ENCODE peak calls at places on chromosome 1, in seven cellular contexts. One of them, this sample, is unnamed.

GRCh38 chr1:203911806-203912205 is 50.4 kb downstream of the SNRPE start:
- DNase-seq in T-helper 9 cell: no peak
- DNase-seq in IMR-90: no peak
- DNase-seq in cardiac fibroblast: no peak
- DNase-seq in nephron progenitor cell: no peak
- DNase-seq in HFF-Myc: no peak
- DNase-seq in ecto neural progenitor cell: no peak
- DNase-seq in this sample: no peak

GRCh38 chr1:158246650-158247049 is 7.6 kb upstream of the CD1A start:
- DNase-seq in nephron progenitor cell: no peak
- DNase-seq in ecto neural progenitor cell: no peak
- DNase-seq in T-helper 9 cell: no peak
- DNase-seq in IMR-90: no peak
- DNase-seq in HFF-Myc: no peak
- DNase-seq in cardiac fibroblast: peak
- DNase-seq in this sample: no peak

GRCh38 chr1:27000817-27001460 is 7.4 kb downstream of the TRNP1 start:
- DNase-seq in ecto neural progenitor cell: no peak
- DNase-seq in T-helper 9 cell: no peak
- DNase-seq in cardiac fibroblast: peak
- DNase-seq in nephron progenitor cell: no peak
- DNase-seq in IMR-90: peak
- DNase-seq in HFF-Myc: no peak
- DNase-seq in this sample: no peak

GRCh38 chr1:194477908-194478307 is 1291.5 kb upstream of the B3GALT2 start:
- DNase-seq in HFF-Myc: no peak
- DNase-seq in T-helper 9 cell: no peak
- DNase-seq in IMR-90: no peak
- DNase-seq in nephron progenitor cell: no peak
- DNase-seq in cardiac fibroblast: no peak
- DNase-seq in ecto neural progenitor cell: no peak
- DNase-seq in this sample: no peak

GRCh38 chr1:3630914-3631313 is 6.1 kb downstream of the TPRG1L start:
- DNase-seq in cardiac fibroblast: no peak
- DNase-seq in HFF-Myc: no peak
- DNase-seq in ecto neural progenitor cell: no peak
- DNase-seq in T-helper 9 cell: no peak
- DNase-seq in nephron progenitor cell: no peak
- DNase-seq in IMR-90: no peak
- DNase-seq in this sample: no peak

GRCh38 chr1:231603598-231604275 is 22.9 kb upstream of the DISC1 start:
- DNase-seq in ecto neural progenitor cell: no peak
- DNase-seq in nephron progenitor cell: peak
- DNase-seq in T-helper 9 cell: no peak
- DNase-seq in HFF-Myc: no peak
- DNase-seq in IMR-90: peak
- DNase-seq in cardiac fibroblast: peak
- DNase-seq in this sample: no peak

GRCh38 chr1:48831579-48831978 is 54.9 kb upstream of the BEND5 start:
- DNase-seq in nephron progenitor cell: no peak
- DNase-seq in cardiac fibroblast: no peak
- DNase-seq in HFF-Myc: no peak
- DNase-seq in IMR-90: no peak
- DNase-seq in T-helper 9 cell: no peak
- DNase-seq in ecto neural progenitor cell: no peak
- DNase-seq in this sample: no peak

GRCh38 chr1:167842872-167843271 is 71.1 kb downstream of the ADCY10 start:
- DNase-seq in HFF-Myc: no peak
- DNase-seq in ecto neural progenitor cell: no peak
- DNase-seq in nephron progenitor cell: no peak
- DNase-seq in T-helper 9 cell: no peak
- DNase-seq in cardiac fibroblast: no peak
- DNase-seq in IMR-90: no peak
- DNase-seq in this sample: no peak

GRCh38 chr1:111961773-111962565 is 27.5 kb downstream of the KCND3 start:
- DNase-seq in T-helper 9 cell: no peak
- DNase-seq in IMR-90: no peak
- DNase-seq in nephron progenitor cell: no peak
- DNase-seq in cardiac fibroblast: no peak
- DNase-seq in ecto neural progenitor cell: no peak
- DNase-seq in HFF-Myc: no peak
- DNase-seq in this sample: no peak

GRCh38 chr1:10900265-10900651 is 103.8 kb upstream of the CASZ1 start:
- DNase-seq in cardiac fibroblast: no peak
- DNase-seq in nephron progenitor cell: no peak
- DNase-seq in ecto neural progenitor cell: no peak
- DNase-seq in IMR-90: no peak
- DNase-seq in HFF-Myc: no peak
- DNase-seq in T-helper 9 cell: no peak
- DNase-seq in this sample: no peak

GRCh38 chr1:233075045-233075444 is 124.6 kb downstream of the NTPCR start:
- DNase-seq in cardiac fibroblast: peak
- DNase-seq in nephron progenitor cell: no peak
- DNase-seq in IMR-90: peak
- DNase-seq in T-helper 9 cell: no peak
- DNase-seq in ecto neural progenitor cell: no peak
- DNase-seq in HFF-Myc: peak
- DNase-seq in this sample: peak

GRCh38 chr1:33791251-33791650 is 72.6 kb upstream of the HMGB4 start:
- DNase-seq in ecto neural progenitor cell: no peak
- DNase-seq in IMR-90: no peak
- DNase-seq in HFF-Myc: no peak
- DNase-seq in cardiac fibroblast: no peak
- DNase-seq in T-helper 9 cell: no peak
- DNase-seq in nephron progenitor cell: no peak
- DNase-seq in this sample: no peak

GRCh38 chr1:29590583-29591555 is 354.5 kb downstream of the PTPRU start:
- DNase-seq in cardiac fibroblast: no peak
- DNase-seq in ecto neural progenitor cell: no peak
- DNase-seq in HFF-Myc: no peak
- DNase-seq in nephron progenitor cell: no peak
- DNase-seq in T-helper 9 cell: no peak
- DNase-seq in IMR-90: peak
- DNase-seq in this sample: no peak

GRCh38 chr1:26360051-26360806 is 6.3 kb upstream of the CRYBG2 start:
- DNase-seq in IMR-90: no peak
- DNase-seq in HFF-Myc: no peak
- DNase-seq in nephron progenitor cell: peak
- DNase-seq in cardiac fibroblast: no peak
- DNase-seq in T-helper 9 cell: peak
- DNase-seq in ecto neural progenitor cell: peak
- DNase-seq in this sample: no peak

GRCh38 chr1:45848097-45848496 is 44.7 kb downstream of the MAST2 start:
- DNase-seq in ecto neural progenitor cell: no peak
- DNase-seq in T-helper 9 cell: no peak
- DNase-seq in IMR-90: no peak
- DNase-seq in cardiac fibroblast: no peak
- DNase-seq in HFF-Myc: no peak
- DNase-seq in nephron progenitor cell: no peak
- DNase-seq in this sample: no peak

GRCh38 chr1:59410457-59410856 is 113.6 kb downstream of the FGGY start:
- DNase-seq in ecto neural progenitor cell: no peak
- DNase-seq in IMR-90: no peak
- DNase-seq in nephron progenitor cell: no peak
- DNase-seq in T-helper 9 cell: no peak
- DNase-seq in HFF-Myc: no peak
- DNase-seq in cardiac fibroblast: no peak
- DNase-seq in this sample: no peak

GRCh38 chr1:14181191-14181793 is 417.2 kb upstream of the KAZN start:
- DNase-seq in ecto neural progenitor cell: peak
- DNase-seq in T-helper 9 cell: no peak
- DNase-seq in HFF-Myc: no peak
- DNase-seq in IMR-90: no peak
- DNase-seq in cardiac fibroblast: no peak
- DNase-seq in nephron progenitor cell: no peak
- DNase-seq in this sample: no peak

GRCh38 chr1:230611128-230611914 is 31.0 kb upstream of the COG2 start:
- DNase-seq in cardiac fibroblast: no peak
- DNase-seq in T-helper 9 cell: no peak
- DNase-seq in HFF-Myc: no peak
- DNase-seq in IMR-90: no peak
- DNase-seq in ecto neural progenitor cell: no peak
- DNase-seq in nephron progenitor cell: no peak
- DNase-seq in this sample: no peak

GRCh38 chr1:29475256-29475800 is 239.0 kb downstream of the PTPRU start:
- DNase-seq in cardiac fibroblast: no peak
- DNase-seq in HFF-Myc: no peak
- DNase-seq in nephron progenitor cell: no peak
- DNase-seq in ecto neural progenitor cell: peak
- DNase-seq in T-helper 9 cell: no peak
- DNase-seq in IMR-90: no peak
- DNase-seq in this sample: no peak

GRCh38 chr1:16026723-16027484 is 5.1 kb downstream of the CLCNKA start:
- DNase-seq in T-helper 9 cell: peak
- DNase-seq in HFF-Myc: peak
- DNase-seq in cardiac fibroblast: no peak
- DNase-seq in nephron progenitor cell: peak
- DNase-seq in IMR-90: no peak
- DNase-seq in ecto neural progenitor cell: peak
- DNase-seq in this sample: no peak

GRCh38 chr1:156291226-156292061 is 4.0 kb downstream of the GLMP start:
- DNase-seq in IMR-90: peak
- DNase-seq in cardiac fibroblast: peak
- DNase-seq in nephron progenitor cell: peak
- DNase-seq in HFF-Myc: no peak
- DNase-seq in ecto neural progenitor cell: peak
- DNase-seq in T-helper 9 cell: no peak
- DNase-seq in this sample: peak

GRCh38 chr1:145878724-145879123 is 6.9 kb downstream of the ANKRD35 start:
- DNase-seq in HFF-Myc: no peak
- DNase-seq in ecto neural progenitor cell: no peak
- DNase-seq in IMR-90: peak
- DNase-seq in cardiac fibroblast: peak
- DNase-seq in nephron progenitor cell: no peak
- DNase-seq in T-helper 9 cell: no peak
- DNase-seq in this sample: no peak

GRCh38 chr1:160032165-160032827 is 506 bp upstream of the PIGM start:
- DNase-seq in IMR-90: no peak
- DNase-seq in nephron progenitor cell: no peak
- DNase-seq in HFF-Myc: no peak
- DNase-seq in cardiac fibroblast: peak
- DNase-seq in T-helper 9 cell: no peak
- DNase-seq in ecto neural progenitor cell: no peak
- DNase-seq in this sample: no peak

GRCh38 chr1:3799976-3800685 is 3.8 kb upstream of the LRRC47 start:
- DNase-seq in ecto neural progenitor cell: no peak
- DNase-seq in cardiac fibroblast: peak
- DNase-seq in HFF-Myc: no peak
- DNase-seq in T-helper 9 cell: no peak
- DNase-seq in nephron progenitor cell: no peak
- DNase-seq in IMR-90: no peak
- DNase-seq in this sample: no peak

GRCh38 chr1:112264010-112264409 is 132.0 kb upstream of the CTTNBP2NL start:
- DNase-seq in nephron progenitor cell: no peak
- DNase-seq in cardiac fibroblast: no peak
- DNase-seq in HFF-Myc: no peak
- DNase-seq in ecto neural progenitor cell: no peak
- DNase-seq in T-helper 9 cell: no peak
- DNase-seq in IMR-90: no peak
- DNase-seq in this sample: no peak

GRCh38 chr1:160171352-160171751 is 19.0 kb upstream of the CASQ1 start:
- DNase-seq in cardiac fibroblast: peak
- DNase-seq in T-helper 9 cell: no peak
- DNase-seq in IMR-90: peak
- DNase-seq in ecto neural progenitor cell: no peak
- DNase-seq in HFF-Myc: no peak
- DNase-seq in nephron progenitor cell: no peak
- DNase-seq in this sample: no peak

GRCh38 chr1:205258313-205259176 is 30.8 kb downstream of the TMCC2 start:
- DNase-seq in HFF-Myc: no peak
- DNase-seq in ecto neural progenitor cell: no peak
- DNase-seq in IMR-90: peak
- DNase-seq in cardiac fibroblast: peak
- DNase-seq in nephron progenitor cell: no peak
- DNase-seq in T-helper 9 cell: no peak
- DNase-seq in this sample: no peak

GRCh38 chr1:85465791-85466134 is 804 bp upstream of the DDAH1 start:
- DNase-seq in HFF-Myc: no peak
- DNase-seq in T-helper 9 cell: no peak
- DNase-seq in IMR-90: peak
- DNase-seq in cardiac fibroblast: peak
- DNase-seq in nephron progenitor cell: no peak
- DNase-seq in ecto neural progenitor cell: no peak
- DNase-seq in this sample: no peak

GRCh38 chr1:36852586-36852985 is 181.7 kb downstream of the GRIK3 start:
- DNase-seq in HFF-Myc: no peak
- DNase-seq in ecto neural progenitor cell: no peak
- DNase-seq in T-helper 9 cell: no peak
- DNase-seq in nephron progenitor cell: no peak
- DNase-seq in IMR-90: no peak
- DNase-seq in cardiac fibroblast: no peak
- DNase-seq in this sample: no peak

GRCh38 chr1:112735752-112736151 is 20.6 kb upstream of the PPM1J start:
- DNase-seq in ecto neural progenitor cell: no peak
- DNase-seq in HFF-Myc: peak
- DNase-seq in nephron progenitor cell: no peak
- DNase-seq in cardiac fibroblast: peak
- DNase-seq in T-helper 9 cell: no peak
- DNase-seq in IMR-90: peak
- DNase-seq in this sample: peak

GRCh38 chr1:117685936-117686806 is 80.3 kb downstream of the TENT5C start:
- DNase-seq in cardiac fibroblast: no peak
- DNase-seq in ecto neural progenitor cell: no peak
- DNase-seq in nephron progenitor cell: no peak
- DNase-seq in HFF-Myc: no peak
- DNase-seq in T-helper 9 cell: no peak
- DNase-seq in IMR-90: no peak
- DNase-seq in this sample: no peak

GRCh38 chr1:47262787-47263413 is 30.9 kb upstream of the TAL1 start:
- DNase-seq in ecto neural progenitor cell: no peak
- DNase-seq in nephron progenitor cell: peak
- DNase-seq in IMR-90: peak
- DNase-seq in T-helper 9 cell: peak
- DNase-seq in cardiac fibroblast: peak
- DNase-seq in HFF-Myc: peak
- DNase-seq in this sample: no peak

GRCh38 chr1:19315378-19316206 is 3.5 kb downstream of the SLC66A1 start:
- DNase-seq in nephron progenitor cell: no peak
- DNase-seq in ecto neural progenitor cell: no peak
- DNase-seq in IMR-90: peak
- DNase-seq in HFF-Myc: no peak
- DNase-seq in T-helper 9 cell: no peak
- DNase-seq in cardiac fibroblast: peak
- DNase-seq in this sample: no peak

GRCh38 chr1:208278638-208279037 is 34.5 kb upstream of the PLXNA2 start:
- DNase-seq in cardiac fibroblast: no peak
- DNase-seq in IMR-90: no peak
- DNase-seq in ecto neural progenitor cell: no peak
- DNase-seq in nephron progenitor cell: no peak
- DNase-seq in HFF-Myc: no peak
- DNase-seq in T-helper 9 cell: no peak
- DNase-seq in this sample: no peak